ENCODE peak calls at places on chromosome 2, in seven cellular contexts. T, L, P, N, A, F and H are unnamed samples.

GRCh38 chr2:18536100-18536499 is 24.4 kb downstream of the RDH14 start:
- DNase-seq in T (no peak), L (no peak), P (peak; percentile 72), N (peak; percentile 63), A (no peak), F (no peak), H (peak; percentile 53)

GRCh38 chr2:132669854-132670103 is 226 bp downstream of the LYPD1 start:
- DNase-seq in T (no peak), L (no peak), P (no peak), N (no peak), A (no peak), F (no peak), H (peak; percentile 53)

GRCh38 chr2:128536925-128537620 is 218.4 kb upstream of the HS6ST1 start:
- DNase-seq in T (peak; percentile 65), L (no peak), P (no peak), N (peak; percentile 84), A (no peak), F (no peak), H (peak; percentile 85)

GRCh38 chr2:241025639-241026038 is 27.2 kb downstream of the SNED1 start:
- DNase-seq in T (no peak), L (no peak), P (no peak), N (no peak), A (no peak), F (no peak), H (peak; percentile 7)

GRCh38 chr2:204576580-204576979 is 31.3 kb downstream of the PARD3B start:
- DNase-seq in T (no peak), L (no peak), P (no peak), N (no peak), A (no peak), F (no peak), H (no peak)

GRCh38 chr2:65919579-65920188 is 487.3 kb upstream of the SPRED2 start:
- DNase-seq in T (no peak), L (no peak), P (peak; percentile 39), N (no peak), A (no peak), F (no peak), H (no peak)

GRCh38 chr2:180991361-180991760 is 11.0 kb downstream of the UBE2E3 start:
- DNase-seq in T (peak; percentile 18), L (no peak), P (no peak), N (no peak), A (no peak), F (no peak), H (no peak)

GRCh38 chr2:19070866-19071265 is 287.6 kb downstream of the OSR1 start:
- DNase-seq in T (no peak), L (no peak), P (peak; percentile 86), N (no peak), A (no peak), F (no peak), H (no peak)

GRCh38 chr2:184006998-184007397 is 591.3 kb upstream of the ZNF804A start:
- DNase-seq in T (no peak), L (peak; percentile 38), P (peak; percentile 78), N (no peak), A (no peak), F (no peak), H (no peak)

GRCh38 chr2:28780496-28780895 is 28.9 kb downstream of the PPP1CB start:
- DNase-seq in T (no peak), L (no peak), P (no peak), N (no peak), A (no peak), F (no peak), H (no peak)

GRCh38 chr2:216504376-216504762 is 5.7 kb downstream of the RPL37A start:
- DNase-seq in T (no peak), L (no peak), P (no peak), N (no peak), A (no peak), F (no peak), H (no peak)

GRCh38 chr2:200439981-200440380 is 69.9 kb downstream of the KCTD18 start:
- DNase-seq in T (no peak), L (no peak), P (no peak), N (no peak), A (no peak), F (peak; percentile 91), H (no peak)

GRCh38 chr2:166238176-166238575 is 110.4 kb upstream of the SCN1A start:
- DNase-seq in T (no peak), L (no peak), P (peak; percentile 7), N (no peak), A (no peak), F (no peak), H (no peak)

GRCh38 chr2:237341872-237342271 is 72.1 kb downstream of the COL6A3 start:
- DNase-seq in T (no peak), L (no peak), P (no peak), N (no peak), A (no peak), F (no peak), H (peak; percentile 28)

GRCh38 chr2:162029287-162029901 is 44.6 kb downstream of the DPP4 start:
- DNase-seq in T (no peak), L (no peak), P (peak; percentile 89), N (peak; percentile 79), A (no peak), F (peak; percentile 19), H (peak; percentile 76)

GRCh38 chr2:36362291-36362690 is 6.7 kb downstream of the CRIM1 start:
- DNase-seq in T (no peak), L (no peak), P (no peak), N (peak; percentile 74), A (no peak), F (no peak), H (peak; percentile 61)

GRCh38 chr2:100761365-100761764 is 58.6 kb upstream of the NPAS2 start:
- DNase-seq in T (no peak), L (no peak), P (no peak), N (no peak), A (no peak), F (no peak), H (no peak)

GRCh38 chr2:172420096-172420671 is 7.2 kb upstream of the ITGA6 start:
- DNase-seq in T (no peak), L (no peak), P (no peak), N (no peak), A (no peak), F (no peak), H (no peak)

GRCh38 chr2:43818761-43819160 is 19.9 kb downstream of the ABCG5 start:
- DNase-seq in T (no peak), L (peak; percentile 77), P (no peak), N (peak; percentile 70), A (no peak), F (no peak), H (no peak)

GRCh38 chr2:121134728-121135127 is 150.3 kb downstream of the TFCP2L1 start:
- DNase-seq in T (no peak), L (no peak), P (peak; percentile 7), N (no peak), A (no peak), F (no peak), H (no peak)

GRCh38 chr2:232296766-232297525 is 81.6 kb upstream of the ALPP start:
- DNase-seq in T (no peak), L (no peak), P (no peak), N (no peak), A (no peak), F (no peak), H (no peak)

GRCh38 chr2:15042824-15043223 is 410.3 kb downstream of the LRATD1 start:
- DNase-seq in T (no peak), L (peak; percentile 59), P (no peak), N (peak; percentile 67), A (no peak), F (no peak), H (no peak)

GRCh38 chr2:182717451-182718215 is 1.6 kb downstream of the DNAJC10 start:
- DNase-seq in T (peak; percentile 44), L (no peak), P (no peak), N (no peak), A (no peak), F (peak; percentile 52), H (no peak)

GRCh38 chr2:56587456-56587855 is 403.7 kb downstream of the CCDC85A start:
- DNase-seq in T (no peak), L (no peak), P (no peak), N (peak; percentile 2), A (no peak), F (no peak), H (no peak)

GRCh38 chr2:58204195-58204959 is 36.7 kb downstream of the FANCL start:
- DNase-seq in T (peak; percentile 19), L (no peak), P (peak; percentile 6), N (peak; percentile 4), A (no peak), F (no peak), H (no peak)